ENCODE peak calls at places on chromosomes 3 and 15, in ten cellular contexts. V is stimulated activated CD8-positive, alpha-beta memory T cell treated with anti-CD3 and anti-CD28 coated beads, Interleukin-7, amount 100 ng/mL, for 24 hours; I is activated CD4-positive, alpha-beta T cell treated with anti-CD3 and anti-CD28 coated beads, Interleukin-2, amount 50 U/mL, for 1 hour; D is stimulated activated CD4-positive, alpha-beta T cell treated with anti-CD3 and anti-CD28 coated beads, Interleukin-15, amount 100 ng/mL, for 1 hour; X is psoas muscle; Q is left ventricle myocardium inferior; F is naive thymus-derived CD8-positive, alpha-beta T cell; C is aorta; Y is pulmonary artery endothelial cell; U is NCI-H1694 treated with DMSO at 0.1 percent for 48 hours. P is an unnamed sample.

GRCh38 chr3:177144922-177145321 is 52.4 kb downstream of the TBL1XR1 start:
- DNase-seq in D (no peak), Y (no peak), C (no peak), F (peak), V (no peak), I (no peak), U (no peak), Q (no peak), X (no peak), P (no peak)

GRCh38 chr3:121793078-121793477 is 41.8 kb downstream of the IQCB1 start:
- DNase-seq in D (no peak), C (no peak), V (no peak), I (no peak), F (no peak), Q (no peak), U (no peak), X (no peak), Y (no peak), P (no peak)

GRCh38 chr3:38643592-38643991 is 5.9 kb downstream of the SCN5A start:
- DNase-seq in U (no peak), V (no peak), I (no peak), C (no peak), Y (no peak), Q (no peak), D (no peak), F (no peak), X (no peak), P (no peak)

GRCh38 chr15:90860942-90861675 is 7.3 kb upstream of the FURIN start:
- DNase-seq in Q (no peak), X (no peak), Y (no peak), V (no peak), I (no peak), F (no peak), C (no peak), D (no peak), U (no peak), P (no peak)

GRCh38 chr3:31213869-31214486 is 318.7 kb upstream of the STT3B start:
- DNase-seq in D (no peak), F (peak), V (no peak), Y (no peak), Q (no peak), X (no peak), I (no peak), C (no peak), U (no peak), P (no peak)

GRCh38 chr15:73695773-73696640 is 11.8 kb downstream of the CD276 start:
- DNase-seq in V (no peak), C (no peak), Q (no peak), X (peak), D (no peak), I (no peak), F (no peak), U (no peak), Y (no peak), P (no peak)

GRCh38 chr3:3800076-3800448 is 831 bp downstream of the LRRN1 start:
- DNase-seq in Q (no peak), X (peak), I (no peak), V (no peak), D (no peak), Y (no peak), U (no peak), C (peak), F (no peak), P (no peak)

GRCh38 chr3:16332904-16333426 is 68.0 kb downstream of the OXNAD1 start:
- DNase-seq in U (no peak), V (no peak), Q (no peak), C (no peak), D (no peak), I (no peak), Y (no peak), X (no peak), F (no peak), P (no peak)

P was measured in gastrocnemius medialis.